ENCODE peak calls at places on chromosomes 7 and 10, in six cellular contexts. P is KG1, Q is GM10248, U is RWPE1, V is AG20443, F is NCI-H2171 treated with DMSO at 0.1 percent for 48 hours. M is an unnamed sample.

GRCh38 chr10:88027570-88027969 is 164.1 kb downstream of the PTEN start:
- DNase-seq in V (no peak), Q (peak), F (no peak), P (no peak), U (no peak), M (no peak)

GRCh38 chr7:137992738-137993394 is 9.0 kb downstream of the CREB3L2 start:
- DNase-seq in P (no peak), F (peak), U (peak), V (peak), Q (no peak), M (no peak)

GRCh38 chr10:613217-613616 is 76.3 kb downstream of the DIP2C start:
- DNase-seq in F (no peak), U (peak), Q (no peak), P (no peak), V (no peak), M (no peak)

GRCh38 chr7:73433924-73434700 is 534 bp downstream of the FZD9 start:
- DNase-seq in P (no peak), U (no peak), V (no peak), F (no peak), Q (no peak), M (no peak)

GRCh38 chr10:10830316-10831061 is 187.2 kb upstream of the CELF2 start:
- DNase-seq in V (peak), U (peak), Q (no peak), F (no peak), P (no peak), M (no peak)

GRCh38 chr10:121531830-121532178 is 66.4 kb downstream of the FGFR2 start:
- DNase-seq in U (no peak), V (no peak), Q (no peak), P (no peak), F (no peak), M (no peak)

GRCh38 chr10:78339251-78339650 is 305.6 kb downstream of the RPS24 start:
- DNase-seq in U (no peak), F (no peak), P (no peak), V (no peak), Q (no peak), M (peak)

GRCh38 chr7:105222953-105223352 is 165.8 kb downstream of the SRPK2 start:
- DNase-seq in U (no peak), F (no peak), P (no peak), Q (no peak), V (no peak), M (no peak)

GRCh38 chr10:73117976-73118743 is 7.9 kb downstream of the NUDT13 start:
- DNase-seq in Q (peak), F (peak), U (peak), V (no peak), P (no peak), M (no peak)

M was measured in ecto neural progenitor cell.